ENCODE peak calls at places on chromosomes 4 and X, in nine cellular contexts. N, S, G, L, B, V, E, A and H are unnamed samples.

GRCh38 chr4:18480928-18481327 is 459.4 kb upstream of the LCORL start:
- DNase-seq in B (no peak), A (no peak), E (no peak), V (no peak), S (no peak), G (no peak), N (no peak), L (no peak), H (no peak)

GRCh38 chrX:104284407-104285000 is 29.8 kb upstream of the ESX1 start:
- DNase-seq in V (no peak), A (no peak), S (no peak), B (no peak), E (no peak), G (no peak), L (no peak), N (no peak), H (peak)

GRCh38 chr4:143046454-143046853 is 138.3 kb upstream of the USP38 start:
- DNase-seq in L (no peak), S (no peak), A (peak), E (no peak), G (no peak), B (no peak), V (no peak), N (no peak), H (no peak)

GRCh38 chr4:127251423-127251822 is 381.3 kb upstream of the INTU start:
- DNase-seq in S (no peak), L (peak), V (no peak), A (no peak), G (no peak), E (no peak), B (no peak), N (peak), H (peak)

GRCh38 chrX:12984629-12985303 is 9.9 kb downstream of the TMSB4X start:
- DNase-seq in N (no peak), E (peak), S (no peak), G (no peak), L (peak), A (no peak), V (no peak), B (no peak), H (peak)

GRCh38 chr4:4339504-4340085 is 47.3 kb upstream of the NSG1 start:
- DNase-seq in A (no peak), B (no peak), N (no peak), E (no peak), V (no peak), S (no peak), G (no peak), L (peak), H (no peak)

GRCh38 chr4:116668190-116668589 is 417.2 kb downstream of the TRAM1L1 start:
- DNase-seq in V (no peak), G (no peak), A (no peak), B (no peak), E (no peak), L (no peak), N (no peak), S (no peak), H (no peak)

GRCh38 chr4:149223659-149224058 is 592.0 kb downstream of the IQCM start:
- DNase-seq in E (no peak), V (no peak), A (no peak), L (peak), S (no peak), N (peak), G (no peak), B (no peak), H (peak)

GRCh38 chr4:41718907-41719306 is 29.6 kb downstream of the PHOX2B start:
- DNase-seq in N (peak), A (no peak), S (no peak), G (no peak), E (no peak), V (no peak), B (no peak), L (peak), H (peak)

GRCh38 chr4:110612631-110613269 is 10.1 kb downstream of the PITX2 start:
- DNase-seq in S (no peak), B (no peak), L (no peak), A (no peak), N (no peak), G (no peak), V (no peak), E (no peak), H (no peak)